ENCODE peak calls at places on chromosomes 2 and 18, in six cellular contexts. W is A172; Y is RCC 7860; M is effector memory CD4-positive, alpha-beta T cell; D is glutamatergic neuron; U is cardiac fibroblast. S is an unnamed sample.

GRCh38 chr2:71474116-71474743 is 20.9 kb downstream of the DYSF start:
- DNase-seq in W (no peak), Y (peak), M (no peak), D (no peak), U (no peak), S (no peak)

GRCh38 chr2:172863341-172863740 is 127.7 kb downstream of the RAPGEF4 start:
- DNase-seq in W (no peak), Y (no peak), M (no peak), D (no peak), U (peak), S (no peak)

GRCh38 chr18:21391074-21391673 is 149.1 kb downstream of the GREB1L start:
- DNase-seq in W (peak), Y (peak), M (no peak), D (no peak), U (no peak), S (peak)

GRCh38 chr18:12995952-12996477 is 4.9 kb downstream of the CEP192 start:
- DNase-seq in W (no peak), Y (no peak), M (no peak), D (no peak), U (no peak), S (no peak)

GRCh38 chr2:235049069-235049468 is 97.3 kb downstream of the SH3BP4 start:
- DNase-seq in W (no peak), Y (no peak), M (no peak), D (no peak), U (no peak), S (no peak)

GRCh38 chr2:42095923-42096408 is 48.1 kb downstream of the PKDCC start:
- DNase-seq in W (peak), Y (peak), M (peak), D (peak), U (peak), S (peak)

GRCh38 chr2:218852911-218853667 is 6.5 kb upstream of the WNT6 start:
- DNase-seq in W (peak), Y (peak), M (peak), D (peak), U (peak), S (peak)

GRCh38 chr2:47598476-47598875 is 184.5 kb upstream of the MSH6 start:
- DNase-seq in W (no peak), Y (no peak), M (no peak), D (no peak), U (no peak), S (no peak)

GRCh38 chr2:101185656-101186055 is 34.5 kb upstream of the TBC1D8 start:
- DNase-seq in W (no peak), Y (no peak), M (no peak), D (no peak), U (no peak), S (no peak)

GRCh38 chr18:37328946-37329719 is 236.5 kb downstream of the CELF4 start:
- DNase-seq in W (no peak), Y (no peak), M (no peak), D (no peak), U (no peak), S (no peak)

GRCh38 chr2:192043216-192043870 is 151.4 kb downstream of the TMEFF2 start:
- DNase-seq in W (no peak), Y (no peak), M (no peak), D (no peak), U (no peak), S (no peak)

GRCh38 chr2:237603718-237604362 is 13.3 kb upstream of the RAB17 start:
- DNase-seq in W (no peak), Y (no peak), M (peak), D (no peak), U (peak), S (peak)

GRCh38 chr18:53797998-53798397 is 426.5 kb downstream of the MBD2 start:
- DNase-seq in W (no peak), Y (peak), M (no peak), D (no peak), U (no peak), S (no peak)

GRCh38 chr2:241975593-241976284 is 106.2 kb downstream of the RTP5 start:
- DNase-seq in W (no peak), Y (no peak), M (no peak), D (no peak), U (peak), S (no peak)

GRCh38 chr18:72208920-72209676 is 335.0 kb downstream of the CBLN2 start:
- DNase-seq in W (no peak), Y (no peak), M (no peak), D (no peak), U (no peak), S (no peak)

GRCh38 chr2:185012643-185013042 is 414.3 kb downstream of the ZNF804A start:
- DNase-seq in W (no peak), Y (no peak), M (no peak), D (peak), U (peak), S (peak)

GRCh38 chr18:7926526-7926925 is 359.4 kb downstream of the PTPRM start:
- DNase-seq in W (no peak), Y (peak), M (no peak), D (no peak), U (no peak), S (no peak)

GRCh38 chr2:224608104-224608503 is 22.9 kb upstream of the CUL3 start:
- DNase-seq in W (no peak), Y (no peak), M (no peak), D (no peak), U (no peak), S (no peak)

GRCh38 chr2:151973901-151974199 is 125.0 kb downstream of the CACNB4 start:
- DNase-seq in W (peak), Y (no peak), M (no peak), D (peak), U (peak), S (no peak)

GRCh38 chr18:60232541-60232940 is 140.0 kb downstream of the MC4R start:
- DNase-seq in W (peak), Y (peak), M (no peak), D (no peak), U (no peak), S (no peak)

GRCh38 chr2:73000808-73001570 is 70.5 kb downstream of the SFXN5 start:
- DNase-seq in W (no peak), Y (no peak), M (no peak), D (no peak), U (no peak), S (no peak)

GRCh38 chr18:74579704-74580103 is 18.0 kb upstream of the ZNF407 start:
- DNase-seq in W (no peak), Y (no peak), M (no peak), D (no peak), U (no peak), S (no peak)

GRCh38 chr2:226187601-226188000 is 612.0 kb downstream of the IRS1 start:
- DNase-seq in W (peak), Y (no peak), M (no peak), D (no peak), U (peak), S (peak)

GRCh38 chr2:111919362-111919761 is 21.0 kb downstream of the MERTK start:
- DNase-seq in W (no peak), Y (no peak), M (no peak), D (no peak), U (no peak), S (no peak)

GRCh38 chr2:49686897-49687442 is 532.7 kb upstream of the FSHR start:
- DNase-seq in W (no peak), Y (no peak), M (no peak), D (no peak), U (no peak), S (no peak)

GRCh38 chr2:218992703-218993344 is 398 bp downstream of the CRYBA2 start:
- DNase-seq in W (no peak), Y (no peak), M (no peak), D (peak), U (no peak), S (no peak)